ENCODE peak calls at places on chromosomes 5 and 9, in four cellular contexts. One of them, this sample, is unnamed.

GRCh38 chr9:82961504-82962125 is 101.3 kb downstream of the RASEF start:
- DNase-seq in A549: peak; percentile 80
- DNase-seq in ovary: peak; percentile 55
- DNase-seq in IMR-90: peak; percentile 70
- DNase-seq in this sample: peak; percentile 87

GRCh38 chr9:25461416-25461815 is 216.8 kb downstream of the TUSC1 start:
- DNase-seq in A549: no peak
- DNase-seq in ovary: no peak
- DNase-seq in IMR-90: no peak
- DNase-seq in this sample: no peak

GRCh38 chr9:30932226-30932625 is 1452.2 kb upstream of the ACO1 start:
- DNase-seq in A549: peak; percentile 27
- DNase-seq in ovary: no peak
- DNase-seq in IMR-90: no peak
- DNase-seq in this sample: no peak

GRCh38 chr5:139962445-139962844 is 80.7 kb downstream of the NRG2 start:
- DNase-seq in A549: no peak
- DNase-seq in ovary: no peak
- DNase-seq in IMR-90: no peak
- DNase-seq in this sample: no peak

GRCh38 chr5:101977729-101978345 is 318.2 kb downstream of the SLCO4C1 start:
- DNase-seq in A549: peak; percentile 59
- DNase-seq in ovary: no peak
- DNase-seq in IMR-90: peak; percentile 13
- DNase-seq in this sample: no peak

GRCh38 chr5:93461751-93462150 is 119.3 kb downstream of the NR2F1-AS1 start:
- DNase-seq in A549: no peak
- DNase-seq in ovary: no peak
- DNase-seq in IMR-90: peak; percentile 68
- DNase-seq in this sample: no peak

GRCh38 chr9:74078647-74079046 is 418.5 kb upstream of the RORB start:
- DNase-seq in A549: no peak
- DNase-seq in ovary: no peak
- DNase-seq in IMR-90: no peak
- DNase-seq in this sample: no peak

GRCh38 chr9:4147476-4148214 is 152.2 kb downstream of the GLIS3 start:
- DNase-seq in A549: peak; percentile 79
- DNase-seq in ovary: no peak
- DNase-seq in IMR-90: no peak
- DNase-seq in this sample: peak; percentile 24

GRCh38 chr9:125888220-125888619 is 141.0 kb downstream of the PBX3 start:
- DNase-seq in A549: no peak
- DNase-seq in ovary: no peak
- DNase-seq in IMR-90: peak; percentile 56
- DNase-seq in this sample: no peak

GRCh38 chr9:123058834-123059233 is 25.4 kb downstream of the GPR21 start:
- DNase-seq in A549: peak; percentile 6
- DNase-seq in ovary: no peak
- DNase-seq in IMR-90: peak; percentile 65
- DNase-seq in this sample: peak; percentile 73

GRCh38 chr5:160045004-160045403 is 36.1 kb downstream of the TTC1 start:
- DNase-seq in A549: no peak
- DNase-seq in ovary: no peak
- DNase-seq in IMR-90: no peak
- DNase-seq in this sample: no peak

GRCh38 chr9:32524558-32525461 is 1.2 kb downstream of the RIGI start:
- DNase-seq in A549: no peak
- DNase-seq in ovary: no peak
- DNase-seq in IMR-90: no peak
- DNase-seq in this sample: peak; percentile 21

GRCh38 chr9:98958271-98958989 is 14.7 kb downstream of the COL15A1 start:
- DNase-seq in A549: no peak
- DNase-seq in ovary: no peak
- DNase-seq in IMR-90: peak; percentile 98
- DNase-seq in this sample: no peak

GRCh38 chr5:88251048-88251711 is 17.5 kb downstream of the TMEM161B start:
- DNase-seq in A549: no peak
- DNase-seq in ovary: no peak
- DNase-seq in IMR-90: peak; percentile 52
- DNase-seq in this sample: no peak

GRCh38 chr5:42360061-42360460 is 63.2 kb upstream of the GHR start:
- DNase-seq in A549: no peak
- DNase-seq in ovary: no peak
- DNase-seq in IMR-90: peak; percentile 8
- DNase-seq in this sample: no peak

GRCh38 chr9:70563437-70564204 is 149.2 kb upstream of the KLF9 start:
- DNase-seq in A549: no peak
- DNase-seq in ovary: no peak
- DNase-seq in IMR-90: peak; percentile 76
- DNase-seq in this sample: no peak

GRCh38 chr9:22208846-22209585 is 199.9 kb upstream of the CDKN2B start:
- DNase-seq in A549: peak; percentile 36
- DNase-seq in ovary: no peak
- DNase-seq in IMR-90: no peak
- DNase-seq in this sample: no peak

GRCh38 chr5:102481044-102481715 is 17.6 kb downstream of the SLCO6A1 start:
- DNase-seq in A549: no peak
- DNase-seq in ovary: no peak
- DNase-seq in IMR-90: no peak
- DNase-seq in this sample: no peak

GRCh38 chr9:95127249-95128176 is 190.0 kb downstream of the FANCC start:
- DNase-seq in A549: peak; percentile 76
- DNase-seq in ovary: peak; percentile 90
- DNase-seq in IMR-90: peak; percentile 71
- DNase-seq in this sample: peak; percentile 92

GRCh38 chr9:90142580-90142979 is 500.0 kb downstream of the DIRAS2 start:
- DNase-seq in A549: peak; percentile 48
- DNase-seq in ovary: no peak
- DNase-seq in IMR-90: peak; percentile 25
- DNase-seq in this sample: peak; percentile 52

GRCh38 chr5:155080721-155081120 is 67.2 kb downstream of the KIF4B start:
- DNase-seq in A549: no peak
- DNase-seq in ovary: no peak
- DNase-seq in IMR-90: no peak
- DNase-seq in this sample: no peak

GRCh38 chr5:173237821-173238220 is 2.8 kb upstream of the NKX2-5 start:
- DNase-seq in A549: no peak
- DNase-seq in ovary: no peak
- DNase-seq in IMR-90: no peak
- DNase-seq in this sample: no peak

DNA sequence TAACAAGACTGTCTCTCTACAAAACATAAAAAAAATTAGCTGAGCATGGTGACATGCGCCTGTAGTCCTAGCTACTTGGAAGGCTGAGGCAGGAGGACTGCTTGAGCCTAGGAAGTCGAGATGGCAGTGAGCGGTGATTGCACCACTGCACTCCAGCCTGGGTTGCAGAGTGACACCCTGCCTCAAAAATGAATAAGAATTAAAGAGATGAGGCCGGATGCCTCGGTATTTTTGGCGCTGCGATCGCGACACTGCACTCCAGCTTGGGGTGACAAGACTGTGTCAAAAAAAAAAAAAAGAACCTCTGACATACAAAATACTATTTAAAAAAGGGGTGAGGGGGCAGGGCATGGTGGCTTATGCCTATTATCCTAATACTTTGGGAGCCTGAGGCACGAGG is 7.3 kb downstream of the GPBP1 start:
- DNase-seq in A549: no peak
- DNase-seq in ovary: no peak
- DNase-seq in IMR-90: no peak
- DNase-seq in this sample: no peak
- H3K4me1 ChIP-seq in A549: peaks cover 36% of the 10 kb centered on the region
- H3K4me1 ChIP-seq in ovary: peaks cover 17% of the 10 kb centered on the region
- H3K4me1 ChIP-seq in IMR-90: peaks cover 4% of the 10 kb centered on the region
- H3K4me1 ChIP-seq in this sample: peaks cover 49% of the 10 kb centered on the region

GRCh38 chr5:148687427-148687826 is 33.1 kb upstream of the HTR4 start:
- DNase-seq in A549: peak; percentile 59
- DNase-seq in ovary: no peak
- DNase-seq in IMR-90: peak; percentile 13
- DNase-seq in this sample: no peak
- TF ChIP-seq CTCF in A549: no peak
- TF ChIP-seq CTCF in ovary: no peak
- TF ChIP-seq CTCF in IMR-90: peak; percentile 30
- TF ChIP-seq CTCF in this sample: no peak

GRCh38 chr5:112923148-112923917 is 1.3 kb upstream of the REEP5 start:
- DNase-seq in A549: no peak
- DNase-seq in ovary: no peak
- DNase-seq in IMR-90: no peak
- DNase-seq in this sample: no peak

GRCh38 chr5:112918679-112919078 is 3.3 kb downstream of the REEP5 start:
- DNase-seq in A549: no peak
- DNase-seq in ovary: no peak
- DNase-seq in IMR-90: peak; percentile 68
- DNase-seq in this sample: peak; percentile 87

GRCh38 chr5:112923988-112924387 is 2.0 kb upstream of the REEP5 start:
- DNase-seq in A549: no peak
- DNase-seq in ovary: no peak
- DNase-seq in IMR-90: no peak
- DNase-seq in this sample: no peak

GRCh38 chr5:112921031-112921832 is 795 bp downstream of the REEP5 start:
- DNase-seq in A549: peak; percentile 69
- DNase-seq in ovary: peak; percentile 75
- DNase-seq in IMR-90: peak; percentile 56
- DNase-seq in this sample: peak; percentile 82

DNA sequence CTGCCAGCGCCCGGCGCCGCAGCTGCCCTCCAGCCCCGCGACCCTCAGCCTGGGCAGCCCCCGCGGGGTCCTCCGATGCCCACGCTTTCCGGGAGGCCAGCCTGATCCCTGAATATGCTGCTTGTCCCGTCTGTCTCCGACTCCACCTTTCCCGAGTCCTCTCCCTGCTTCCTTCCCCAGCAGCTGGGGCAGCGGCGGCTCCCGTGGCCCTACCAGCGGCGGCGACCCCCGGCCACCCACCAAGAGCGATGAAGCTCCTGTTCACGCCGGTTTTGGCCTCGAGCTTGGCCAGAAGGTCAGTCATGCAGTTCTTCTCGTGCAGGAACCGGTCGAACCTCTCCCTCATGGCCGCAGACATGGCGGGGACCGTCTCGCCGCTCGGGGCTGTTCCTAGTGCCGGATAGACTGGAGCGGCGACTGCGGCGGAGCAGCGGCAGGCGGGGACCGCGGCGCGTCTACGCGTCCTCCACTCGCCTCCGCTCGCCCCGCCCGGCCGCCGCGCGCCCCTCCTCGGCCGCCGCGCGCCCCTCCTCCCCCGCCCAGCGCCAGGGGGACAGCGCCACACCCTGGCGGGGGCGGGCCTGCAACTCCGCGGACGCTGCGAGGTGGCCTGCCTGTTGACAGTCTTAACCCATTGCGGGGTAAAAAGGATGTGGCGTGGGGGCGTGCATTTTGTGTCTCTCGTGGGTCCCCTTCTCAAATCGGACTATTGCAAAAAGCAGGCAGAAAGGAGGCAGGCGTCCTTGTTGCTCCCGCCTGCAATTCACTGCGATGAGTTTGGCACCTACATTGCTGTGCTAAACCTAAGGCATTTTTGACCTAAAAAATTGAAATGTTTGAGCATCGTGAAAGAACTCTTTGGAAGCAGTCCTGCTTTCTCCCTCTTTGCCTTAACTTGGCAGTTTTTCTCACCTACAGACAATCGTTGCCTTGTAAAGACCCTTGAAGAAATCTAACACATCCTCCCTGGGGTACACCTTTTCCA is at the start of gene REEP5:
- DNase-seq in A549: peak; percentile 81
- DNase-seq in ovary: peak; percentile 78
- DNase-seq in IMR-90: peak; percentile 69
- DNase-seq in this sample: peak; percentile 87
- TF ChIP-seq POLR2A in A549: peak; percentile 91
- TF ChIP-seq POLR2A in ovary: peak; percentile 78
- TF ChIP-seq POLR2A in IMR-90: peak; percentile 79
- TF ChIP-seq POLR2A in this sample: peak; percentile 89

GRCh38 chr5:39021413-39021812 is 52.8 kb downstream of the RICTOR start:
- DNase-seq in A549: peak; percentile 22
- DNase-seq in ovary: no peak
- DNase-seq in IMR-90: no peak
- DNase-seq in this sample: no peak
- H3K4me1 ChIP-seq in A549: peaks cover 40% of the 10 kb centered on the region
- H3K4me1 ChIP-seq in ovary: peaks cover 2% of the 10 kb centered on the region
- H3K4me1 ChIP-seq in IMR-90: peaks cover 12% of the 10 kb centered on the region
- H3K4me1 ChIP-seq in this sample: peaks cover 5% of the 10 kb centered on the region

This sample was measured in thyroid gland.